ENCODE peak calls at places on chromosomes 11 and 22, in seven cellular contexts. N, S, U, X, G, Y and I are unnamed samples.
A peak's percentile ranks its signal among the peaks of the same experiment; 100 is the strongest.

GRCh38 chr11:34427171-34427805 is 11.4 kb upstream of the CAT start:
- DNase-seq in N (no peak), S (no peak), U (no peak), X (no peak), G (no peak), Y (no peak), I (no peak)

GRCh38 chr11:1938343-1939005 is 8.7 kb upstream of the MRPL23 start:
- DNase-seq in N (peak; percentile 41), S (no peak), U (no peak), X (no peak), G (no peak), Y (peak; percentile 47), I (peak; percentile 1)

GRCh38 chr11:69174841-69175240 is 19.1 kb downstream of the SMIM38 start:
- DNase-seq in N (no peak), S (no peak), U (no peak), X (no peak), G (no peak), Y (no peak), I (no peak)

GRCh38 chr11:113014262-113014661 is 53.0 kb downstream of the NCAM1 start:
- DNase-seq in N (no peak), S (no peak), U (no peak), X (no peak), G (no peak), Y (no peak), I (peak; percentile 90)

GRCh38 chr11:48036466-48036865 is 56.1 kb downstream of the PTPRJ start:
- DNase-seq in N (no peak), S (no peak), U (no peak), X (no peak), G (no peak), Y (no peak), I (no peak)

GRCh38 chr11:58829736-58830135 is 14.8 kb downstream of the GLYATL2 start:
- DNase-seq in N (no peak), S (no peak), U (no peak), X (no peak), G (no peak), Y (no peak), I (no peak)

GRCh38 chr11:121844016-121844415 is 272.0 kb downstream of the BLID start:
- DNase-seq in N (no peak), S (peak; percentile 7), U (no peak), X (no peak), G (no peak), Y (no peak), I (no peak)

GRCh38 chr22:27714076-27714475 is 87.5 kb downstream of the MN1 start:
- DNase-seq in N (no peak), S (no peak), U (no peak), X (no peak), G (no peak), Y (no peak), I (no peak)

GRCh38 chr11:76459299-76459698 is 14.5 kb downstream of the EMSY start:
- DNase-seq in N (no peak), S (peak; percentile 68), U (no peak), X (no peak), G (no peak), Y (no peak), I (no peak)

GRCh38 chr11:5229388-5229787 is 2.5 kb upstream of the HBB start:
- DNase-seq in N (no peak), S (no peak), U (no peak), X (no peak), G (peak; percentile 15), Y (no peak), I (no peak)

GRCh38 chr22:41834005-41834975 is 1.4 kb downstream of the SREBF2 start:
- DNase-seq in N (no peak), S (no peak), U (no peak), X (no peak), G (no peak), Y (no peak), I (no peak)

GRCh38 chr11:88320149-88320559 is 17.4 kb downstream of the CTSC start:
- DNase-seq in N (no peak), S (no peak), U (no peak), X (no peak), G (no peak), Y (no peak), I (no peak)

GRCh38 chr11:64888761-64889511 is 10.5 kb upstream of the EHD1 start:
- DNase-seq in N (peak; percentile 82), S (no peak), U (no peak), X (peak; percentile 63), G (no peak), Y (no peak), I (no peak)

GRCh38 chr11:70900540-70900939 is 351.8 kb downstream of the SHANK2 start:
- DNase-seq in N (no peak), S (no peak), U (no peak), X (peak; percentile 55), G (peak; percentile 48), Y (peak; percentile 13), I (no peak)

GRCh38 chr11:26700536-26701235 is 21.2 kb downstream of the SLC5A12 start:
- DNase-seq in N (no peak), S (no peak), U (no peak), X (no peak), G (peak; percentile 13), Y (no peak), I (peak; percentile 23)

GRCh38 chr11:122900803-122901202 is 18.2 kb downstream of the JHY start:
- DNase-seq in N (no peak), S (no peak), U (no peak), X (no peak), G (no peak), Y (no peak), I (no peak)

GRCh38 chr11:104700609-104701008 is 197.7 kb downstream of the CASP12 start:
- DNase-seq in N (no peak), S (no peak), U (no peak), X (no peak), G (no peak), Y (no peak), I (no peak)

GRCh38 chr11:122862091-122862490 is 20.5 kb upstream of the JHY start:
- DNase-seq in N (no peak), S (no peak), U (no peak), X (no peak), G (no peak), Y (no peak), I (no peak)

GRCh38 chr22:46047226-46047625 is 70.3 kb upstream of the WNT7B start:
- DNase-seq in N (peak; percentile 17), S (no peak), U (no peak), X (peak; percentile 26), G (no peak), Y (peak; percentile 41), I (peak; percentile 3)

GRCh38 chr11:117868815-117869642 is 7.4 kb downstream of the FXYD6 start:
- DNase-seq in N (no peak), S (peak; percentile 53), U (no peak), X (no peak), G (no peak), Y (no peak), I (no peak)

GRCh38 chr11:112174789-112175595 is at the start of gene BCO2:
- DNase-seq in N (peak; percentile 73), S (peak; percentile 74), U (peak; percentile 91), X (peak; percentile 72), G (peak; percentile 87), Y (peak; percentile 88), I (peak; percentile 86)

GRCh38 chr11:63870351-63871197 is 31.7 kb downstream of the MARK2 start:
- DNase-seq in N (peak; percentile 36), S (no peak), U (no peak), X (no peak), G (no peak), Y (no peak), I (no peak)

GRCh38 chr11:93729129-93729616 is 12.1 kb downstream of the TAF1D start:
- DNase-seq in N (no peak), S (peak; percentile 22), U (no peak), X (no peak), G (no peak), Y (no peak), I (no peak)

GRCh38 chr22:49903322-49904039 is 14.8 kb downstream of the ALG12 start:
- DNase-seq in N (no peak), S (no peak), U (no peak), X (no peak), G (no peak), Y (peak; percentile 45), I (peak; percentile 76)

GRCh38 chr11:134270250-134270714 is 5.9 kb upstream of the GLB1L3 start:
- DNase-seq in N (no peak), S (peak; percentile 83), U (no peak), X (no peak), G (peak; percentile 52), Y (no peak), I (no peak)
- TF ChIP-seq CTCF in N (no peak), S (peak; percentile 67), U (no peak), X (no peak), G (peak; percentile 47), Y (no peak), I (peak; percentile 52)

DNA sequence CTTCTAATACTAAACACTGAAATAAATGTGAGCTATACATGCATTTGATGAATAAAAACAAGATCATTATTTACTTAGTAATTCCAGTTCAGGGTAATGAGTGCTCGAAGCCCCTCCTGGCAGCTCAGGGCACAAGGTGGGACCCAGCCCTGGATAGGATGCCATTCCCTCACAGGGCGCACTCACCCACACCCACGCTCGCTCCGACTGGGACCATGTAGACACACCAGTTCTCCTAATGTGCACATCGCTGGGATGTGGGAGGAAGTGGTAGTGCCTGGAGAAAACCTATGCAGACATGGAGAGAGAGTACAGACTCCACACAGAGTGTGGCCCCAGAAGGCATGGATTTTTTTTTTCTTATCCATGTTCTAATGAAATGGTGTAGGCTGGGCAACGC is 44.5 kb upstream of the RASSF10 start:
- DNase-seq in N (no peak), S (no peak), U (no peak), X (no peak), G (no peak), Y (no peak), I (no peak)
- H3K36me3 ChIP-seq in N (no peaks in the 10 kb centered on the region), S (no peaks in the 10 kb centered on the region), U (no peaks in the 10 kb centered on the region), X (no peaks in the 10 kb centered on the region), G (no peaks in the 10 kb centered on the region), Y (no peaks in the 10 kb centered on the region), I (no peaks in the 10 kb centered on the region)

DNA sequence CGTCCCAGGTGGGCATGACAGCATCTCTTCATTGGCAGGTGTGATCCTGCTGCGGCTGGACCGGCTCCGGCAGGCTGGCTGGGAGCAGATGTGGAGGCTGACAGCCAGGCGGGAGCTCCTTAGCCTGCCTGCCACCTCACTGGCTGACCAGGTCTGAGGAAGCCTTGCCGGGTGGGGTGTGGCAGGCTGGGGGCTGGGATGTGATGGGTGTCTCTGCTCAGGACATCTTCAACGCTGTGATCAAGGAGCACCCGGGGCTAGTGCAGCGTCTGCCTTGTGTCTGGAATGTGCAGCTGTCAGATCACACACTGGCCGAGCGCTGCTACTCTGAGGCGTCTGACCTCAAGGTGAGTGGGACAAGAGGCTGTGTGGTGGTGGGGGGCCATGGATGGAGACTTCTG is 3.5 kb downstream of the LARGE2 start:
- DNase-seq in N (peak; percentile 48), S (no peak), U (no peak), X (no peak), G (no peak), Y (no peak), I (no peak)
- H3K4me1 ChIP-seq in N (peaks cover 23% of the 10 kb centered on the region), S (peaks cover 15% of the 10 kb centered on the region), U (no peaks in the 10 kb centered on the region), X (peaks cover 44% of the 10 kb centered on the region), G (peaks cover 9% of the 10 kb centered on the region), Y (peaks cover 11% of the 10 kb centered on the region), I (no peaks in the 10 kb centered on the region)

GRCh38 chr11:60762851-60763691 is 6.4 kb downstream of the MS4A15 start:
- DNase-seq in N (no peak), S (peak; percentile 84), U (no peak), X (no peak), G (peak; percentile 48), Y (no peak), I (no peak)
- TF ChIP-seq CTCF in N (no peak), S (peak; percentile 42), U (no peak), X (peak; percentile 20), G (peak; percentile 59), Y (peak; percentile 29), I (peak; percentile 40)

GRCh38 chr22:44098021-44098739 is 74.1 kb downstream of the PARVB start:
- DNase-seq in N (no peak), S (no peak), U (no peak), X (no peak), G (no peak), Y (peak; percentile 44), I (no peak)
- H3K36me3 ChIP-seq in N (no peaks in the 10 kb centered on the region), S (no peaks in the 10 kb centered on the region), U (peaks cover 45% of the 10 kb centered on the region), X (peaks cover 50% of the 10 kb centered on the region), G (no peaks in the 10 kb centered on the region), Y (no peaks in the 10 kb centered on the region), I (no peaks in the 10 kb centered on the region)